ENCODE peak calls at places on chromosomes 11 and 22, in six cellular contexts. Q is CD8-positive, alpha-beta T cell; N is fibroblast of lung; K is aorta; A is psoas muscle; I is ascending aorta. R is an unnamed sample.
A peak's percentile ranks its signal among the peaks of the same experiment; 100 is the strongest.

GRCh38 chr22:23431337-23432072 is 148.6 kb downstream of the IGLL1 start:
- DNase-seq in N (no peak), Q (no peak), K (no peak), I (no peak), A (peak; percentile 68), R (no peak)

GRCh38 chr11:5712507-5712906 is 22.9 kb downstream of the TRIM22 start:
- DNase-seq in Q (no peak), N (no peak), A (no peak), I (no peak), K (no peak), R (no peak)

GRCh38 chr22:50571264-50572175 is 6.7 kb downstream of the CPT1B start:
- DNase-seq in I (no peak), N (no peak), A (peak; percentile 88), K (peak; percentile 32), Q (no peak), R (no peak)

GRCh38 chr11:8773916-8774537 is 91.4 kb downstream of the RPL27A start:
- DNase-seq in I (no peak), Q (no peak), N (no peak), A (no peak), K (no peak), R (no peak)

GRCh38 chr22:47575291-47575690 is 812.8 kb downstream of the TBC1D22A start:
- DNase-seq in I (no peak), K (no peak), Q (no peak), N (no peak), A (no peak), R (no peak)

GRCh38 chr11:86947541-86947940 is 7.7 kb downstream of the FZD4 start:
- DNase-seq in K (no peak), I (no peak), Q (no peak), A (no peak), N (peak; percentile 48), R (no peak)

GRCh38 chr22:49433717-49434611 is 393.7 kb downstream of the BRD1 start:
- DNase-seq in Q (no peak), K (no peak), N (no peak), I (no peak), A (no peak), R (no peak)

GRCh38 chr11:128595221-128595620 is 7.9 kb upstream of the ETS1 start:
- DNase-seq in I (no peak), A (no peak), N (peak; percentile 89), K (no peak), Q (no peak), R (no peak)

GRCh38 chr11:45385423-45385822 is 99.3 kb upstream of the SYT13 start:
- DNase-seq in Q (no peak), K (no peak), I (no peak), A (no peak), N (no peak), R (no peak)

GRCh38 chr11:112396092-112396491 is 135.4 kb upstream of the PLET1 start:
- DNase-seq in A (no peak), Q (no peak), N (peak; percentile 24), K (no peak), I (no peak), R (no peak)

GRCh38 chr11:74008373-74009229 is at the start of gene UCP3:
- DNase-seq in Q (no peak), K (no peak), A (peak; percentile 78), N (no peak), I (no peak), R (no peak)

DNA sequence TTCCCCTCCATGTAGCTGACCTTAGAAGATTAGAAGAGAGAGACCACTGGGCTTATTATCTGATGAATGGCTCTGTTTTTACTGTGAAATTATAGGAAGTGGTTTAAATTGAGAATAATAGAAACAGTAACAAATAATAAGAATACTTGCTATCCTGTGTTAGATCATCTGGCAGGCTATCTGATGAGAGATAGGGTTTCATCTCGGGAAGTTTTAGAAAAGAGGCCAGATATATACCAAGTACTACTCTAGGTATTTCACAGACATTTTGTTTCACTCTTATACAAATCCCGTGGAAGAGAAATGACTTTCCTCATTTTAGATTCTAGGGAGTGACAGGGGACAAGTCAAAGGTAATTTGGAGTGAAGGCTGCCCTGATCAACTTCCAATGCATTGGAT is 198.4 kb downstream of the MAML2 start:
- DNase-seq in A (no peak), I (no peak), K (no peak), N (no peak), Q (no peak), R (no peak)
- H3K27ac ChIP-seq in A (no peak overlapping the region), I (no peak overlapping the region), K (no peak overlapping the region), N (no peak overlapping the region), Q (no peak overlapping the region), R (no peak overlapping the region)

DNA sequence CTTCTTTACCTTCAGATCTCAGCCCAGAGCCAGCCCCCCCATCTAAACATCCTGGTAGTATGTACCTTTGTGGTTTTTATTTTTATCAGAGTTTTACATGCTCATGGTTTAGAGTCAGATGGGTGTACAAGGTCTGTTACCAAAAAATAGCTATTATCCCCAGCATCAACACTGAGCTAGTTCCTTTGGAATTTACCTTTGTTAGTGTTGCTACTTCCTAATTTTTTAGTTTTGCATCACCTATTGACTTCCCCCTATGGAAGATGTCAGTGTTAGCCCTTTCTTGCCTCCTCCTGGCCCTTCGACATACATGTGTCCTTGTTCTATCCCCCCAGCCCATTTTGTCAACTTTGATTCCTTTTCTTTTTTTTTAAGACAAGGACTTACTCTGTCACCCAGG is 7.4 kb downstream of the UPB1 start:
- DNase-seq in K (no peak), Q (no peak), I (no peak), N (no peak), A (no peak), R (no peak)
- H3K27ac ChIP-seq in K (no peak overlapping the region), Q (no peak overlapping the region), I (no peak overlapping the region), N (no peak overlapping the region), A (no peak overlapping the region), R (no peak overlapping the region)

DNA sequence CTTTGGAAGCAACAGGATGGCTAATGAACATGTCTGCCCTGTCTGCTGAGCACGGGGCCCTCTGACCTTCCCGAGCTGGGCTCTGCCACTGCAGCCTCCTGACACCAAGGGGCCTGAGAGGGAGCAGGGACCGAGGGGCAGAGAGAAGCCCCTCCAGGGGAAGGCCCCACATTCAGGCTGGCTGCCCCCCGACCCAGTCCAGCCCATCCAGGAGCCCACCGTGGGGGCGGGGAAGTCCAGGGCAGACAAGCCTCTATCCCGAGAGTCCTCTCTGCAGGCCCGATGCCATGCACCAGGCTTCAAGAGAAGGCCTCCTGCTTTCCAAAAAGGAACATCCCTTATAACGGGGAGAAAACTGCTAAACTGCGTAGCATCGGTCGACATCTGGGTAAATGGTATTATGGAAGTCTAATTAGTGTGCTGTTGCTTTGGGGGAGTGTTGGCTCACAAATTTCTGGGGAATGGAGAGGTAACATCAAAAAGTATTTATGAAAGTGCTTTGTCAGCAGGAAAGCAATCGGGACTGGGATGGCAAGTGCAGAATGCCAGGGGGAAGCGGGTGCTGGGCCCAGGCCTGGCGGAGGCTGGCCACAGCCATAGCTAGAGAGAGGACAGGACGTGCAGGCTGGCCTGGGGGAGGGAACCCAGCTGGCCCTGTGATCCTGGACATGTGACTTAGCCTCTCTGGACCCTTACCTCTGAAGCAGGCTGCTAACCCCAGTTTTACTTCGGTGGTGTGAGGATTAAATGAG is 5.3 kb upstream of the SHISAL1 start:
- DNase-seq in N (no peak), A (no peak), K (no peak), I (no peak), Q (no peak), R (no peak)
- H3K27ac ChIP-seq in N (no peak overlapping the region), A (no peak overlapping the region), K (no peak overlapping the region), I (no peak overlapping the region), Q (no peak overlapping the region), R (no peak overlapping the region)

GRCh38 chr11:57256119-57256518 is 19.1 kb upstream of the APLNR start:
- DNase-seq in Q (no peak), K (no peak), A (no peak), N (no peak), I (no peak), R (no peak)
- H3K27ac ChIP-seq in Q (no peak overlapping the region), K (no peak overlapping the region), A (no peak overlapping the region), N (no peak overlapping the region), I (no peak overlapping the region), R (no peak overlapping the region)

GRCh38 chr11:59289356-59289755 is 69.3 kb upstream of the OR5AN1 start:
- DNase-seq in I (no peak), K (no peak), Q (no peak), A (no peak), N (no peak), R (no peak)
- H3K27ac ChIP-seq in I (no peak overlapping the region), K (no peak overlapping the region), Q (no peak overlapping the region), A (no peak overlapping the region), N (no peak overlapping the region), R (no peak overlapping the region)

DNA sequence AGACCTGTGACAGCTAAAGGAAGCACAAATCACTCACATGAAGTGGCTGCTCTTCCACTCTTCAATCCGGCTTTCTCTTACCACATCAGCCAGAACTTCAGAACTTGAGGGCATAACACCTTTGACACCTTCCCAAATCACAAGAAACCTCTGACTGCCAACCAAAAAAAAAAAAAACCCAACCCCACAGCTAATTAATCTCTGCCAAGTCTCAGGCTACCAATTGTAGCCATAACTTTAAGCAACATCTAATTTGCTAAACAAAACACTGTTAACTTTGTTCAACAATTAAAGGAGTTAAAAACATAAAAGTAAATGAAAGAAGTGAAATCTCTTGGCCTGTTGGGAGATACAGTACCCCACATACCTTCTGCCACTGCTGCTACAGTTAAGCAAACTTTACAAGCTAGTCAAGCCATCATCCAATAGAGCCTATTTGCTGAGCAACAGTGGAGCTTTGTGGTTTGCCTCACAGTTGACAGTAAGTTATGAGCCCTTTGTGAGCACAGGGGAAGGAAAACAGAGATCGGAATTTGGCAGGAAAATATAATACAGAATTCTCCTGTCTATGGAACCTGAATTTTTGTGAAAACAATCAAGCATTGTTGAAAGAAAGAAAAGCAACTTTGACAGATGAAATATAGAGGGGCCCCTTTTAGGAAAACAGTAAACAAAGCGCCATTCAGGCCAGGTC is at the start of gene SOX6:
- DNase-seq in K (no peak), Q (no peak), N (peak; percentile 82), A (no peak), I (no peak), R (no peak)
- H3K27ac ChIP-seq in K (no peak within 1 kb of the TSS), Q (no peak within 1 kb of the TSS), N (no peak within 1 kb of the TSS), A (peak within 1 kb of the TSS; percentile 73), I (no peak within 1 kb of the TSS), R (peak within 1 kb of the TSS; percentile 86)

GRCh38 chr11:14054708-14055107 is 92.2 kb downstream of the SPON1 start:
- DNase-seq in I (no peak), A (peak; percentile 50), K (peak; percentile 67), N (no peak), Q (no peak), R (no peak)
- H3K27ac ChIP-seq in I (no peak overlapping the region), A (no peak overlapping the region), K (no peak overlapping the region), N (no peak overlapping the region), Q (no peak overlapping the region), R (no peak overlapping the region)

R was measured in caudate nucleus.